ENCODE peak calls at places on chromosomes 4 and X, in four cellular contexts. P is HCT116, W is SK-N-SH, E is GM12878. K is an unnamed sample.

GRCh38 chr4:133096972-133097371 is 52.1 kb upstream of the PCDH10 start:
- DNase-seq in E (no peak), W (no peak), P (no peak), K (no peak)

GRCh38 chrX:69501433-69501832 is 2.7 kb upstream of the NALF2 start:
- DNase-seq in P (peak), W (no peak), E (no peak), K (peak)

GRCh38 chr4:63302078-63302477 is 1107.2 kb downstream of the TECRL start:
- DNase-seq in W (no peak), P (no peak), E (no peak), K (no peak)

GRCh38 chr4:96736352-96736889 is 896.5 kb downstream of the PDHA2 start:
- DNase-seq in W (no peak), P (peak), E (no peak), K (peak)

GRCh38 chrX:41906515-41907165 is 16.7 kb downstream of the CASK start:
- DNase-seq in E (no peak), W (no peak), P (peak), K (no peak)

GRCh38 chr4:130210871-130211270 is 1114.9 kb downstream of the C4orf33 start:
- DNase-seq in P (peak), E (no peak), W (no peak), K (no peak)

GRCh38 chr4:8117278-8117682 is 41.3 kb downstream of the ABLIM2 start:
- DNase-seq in P (peak), W (peak), E (peak), K (no peak)

GRCh38 chr4:153483432-153484418 is 17.6 kb downstream of the TMEM131L start:
- DNase-seq in E (no peak), P (no peak), W (no peak), K (no peak)

GRCh38 chr4:35541888-35542213 is 702.5 kb downstream of the ARAP2 start:
- DNase-seq in P (no peak), E (no peak), W (no peak), K (peak)

GRCh38 chr4:168374772-168375523 is 56.4 kb upstream of the DDX60 start:
- DNase-seq in W (no peak), E (no peak), P (no peak), K (no peak)

GRCh38 chr4:128854433-128854832 is 44.9 kb downstream of the JADE1 start:
- DNase-seq in W (no peak), P (no peak), E (no peak), K (no peak)

GRCh38 chrX:139559383-139560042 is 29.0 kb downstream of the F9 start:
- DNase-seq in P (peak), W (peak), E (peak), K (peak)

GRCh38 chr4:16860506-16860905 is 37.9 kb downstream of the LDB2 start:
- DNase-seq in W (no peak), P (no peak), E (no peak), K (no peak)

GRCh38 chrX:136779346-136779781 is 1.4 kb downstream of the ARHGEF6 start:
- DNase-seq in P (no peak), W (no peak), E (peak), K (no peak)

GRCh38 chr4:184246426-184246825 is 28.8 kb upstream of the ENPP6 start:
- DNase-seq in W (no peak), P (no peak), E (no peak), K (no peak)

GRCh38 chr4:66777097-66777496 is 768.2 kb downstream of the CENPC start:
- DNase-seq in P (no peak), E (no peak), W (no peak), K (no peak)

GRCh38 chr4:27360651-27361347 is 500.2 kb downstream of the STIM2 start:
- DNase-seq in E (no peak), W (no peak), P (no peak), K (no peak)

GRCh38 chrX:372856-373640 is 13.7 kb downstream of the PPP2R3B start:
- DNase-seq in P (no peak), W (no peak), E (no peak), K (no peak)

GRCh38 chr4:147056951-147057630 is 111.4 kb upstream of the TTC29 start:
- DNase-seq in E (no peak), P (no peak), W (no peak), K (no peak)

GRCh38 chr4:147059064-147059731 is 113.5 kb upstream of the TTC29 start:
- DNase-seq in W (no peak), E (no peak), P (no peak), K (no peak)

GRCh38 chr4:147054241-147054902 is 108.7 kb upstream of the TTC29 start:
- DNase-seq in W (no peak), P (no peak), E (no peak), K (no peak)

GRCh38 chr4:147057631-147057980 is 111.9 kb upstream of the TTC29 start:
- DNase-seq in P (no peak), W (no peak), E (no peak), K (no peak)

GRCh38 chr4:147060171-147060931 is 114.7 kb upstream of the TTC29 start:
- DNase-seq in P (no peak), E (no peak), W (no peak), K (no peak)
- TF ChIP-seq JUND in P (no peak), E (no peak), W (no peak), K (no peak)

GRCh38 chr4:88962430-88962829 is 94.6 kb downstream of the FAM13A start:
- DNase-seq in E (no peak), W (no peak), P (no peak), K (no peak)

GRCh38 chr4:88965053-88965452 is 91.9 kb downstream of the FAM13A start:
- DNase-seq in E (no peak), W (no peak), P (no peak), K (no peak)

GRCh38 chr4:88960576-88960975 is 96.4 kb downstream of the FAM13A start:
- DNase-seq in P (no peak), E (no peak), W (no peak), K (no peak)

GRCh38 chr4:88964450-88964849 is 92.5 kb downstream of the FAM13A start:
- DNase-seq in W (no peak), P (peak), E (no peak), K (no peak)

DNA sequence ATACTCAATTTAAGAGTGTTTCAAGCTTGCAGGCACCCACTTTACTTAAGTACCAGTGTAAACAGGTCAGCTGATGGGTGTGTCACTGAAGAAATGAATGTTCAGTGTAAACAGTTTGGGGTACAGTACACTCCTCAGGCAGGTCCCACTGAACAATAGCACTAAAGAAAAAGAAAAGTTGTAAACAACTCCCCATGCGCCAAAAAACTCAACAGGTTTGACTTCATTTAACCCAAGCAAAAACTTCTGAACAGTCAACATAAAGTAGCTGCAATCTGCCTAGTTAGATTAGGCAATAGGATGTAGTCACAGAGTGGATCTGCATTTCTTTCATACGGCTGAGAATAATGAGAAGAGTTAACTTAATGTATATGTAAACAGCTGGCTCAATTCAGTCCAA is 93.2 kb downstream of the FAM13A start:
- DNase-seq in W (no peak), P (no peak), E (no peak), K (peak)
- TF ChIP-seq JUND in W (no peak), P (no peak), E (no peak), K (no peak)

DNA sequence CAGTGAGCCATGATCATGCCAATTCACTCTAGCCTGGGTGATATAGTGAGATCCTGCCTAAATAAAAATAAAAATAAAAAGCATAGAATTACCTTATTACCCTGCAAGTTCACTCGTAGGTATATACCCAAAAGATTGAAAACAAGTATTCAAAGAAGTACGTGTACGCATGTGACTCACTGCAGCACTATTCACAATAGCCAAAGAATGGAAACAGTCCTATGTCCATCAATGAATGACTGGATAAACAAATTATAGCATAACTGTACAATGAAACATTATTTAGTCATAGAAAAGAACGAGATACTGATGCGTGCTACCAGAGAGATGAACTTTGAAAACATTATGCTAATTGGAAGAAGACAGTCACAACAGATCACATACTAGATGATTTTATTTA is 204.6 kb upstream of the DIAPH2 start:
- DNase-seq in P (no peak), E (no peak), W (no peak), K (no peak)
- TF ChIP-seq JUND in P (no peak), E (no peak), W (peak), K (no peak)

DNA sequence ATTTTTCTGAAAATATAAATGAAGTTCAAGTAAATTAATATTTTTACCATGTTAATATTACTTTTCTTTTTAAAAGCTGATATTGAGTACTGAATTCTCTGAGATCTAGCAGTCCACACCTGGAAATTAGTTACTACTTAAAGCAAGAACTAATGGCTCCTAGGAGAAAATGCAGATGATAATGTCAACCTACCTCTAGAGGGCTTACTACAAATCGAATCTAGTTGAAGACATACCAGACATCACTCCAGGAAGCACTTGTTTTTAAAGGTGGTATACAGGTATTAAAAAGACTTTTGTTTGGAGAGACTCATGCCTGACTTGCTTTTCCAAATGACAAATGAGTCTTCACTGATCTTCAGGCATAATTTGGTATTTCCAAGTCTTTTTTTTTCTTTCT is 516.4 kb upstream of the BOD1L1 start:
- DNase-seq in W (no peak), P (no peak), E (no peak), K (no peak)
- TF ChIP-seq JUND in W (no peak), P (no peak), E (no peak), K (no peak)

DNA sequence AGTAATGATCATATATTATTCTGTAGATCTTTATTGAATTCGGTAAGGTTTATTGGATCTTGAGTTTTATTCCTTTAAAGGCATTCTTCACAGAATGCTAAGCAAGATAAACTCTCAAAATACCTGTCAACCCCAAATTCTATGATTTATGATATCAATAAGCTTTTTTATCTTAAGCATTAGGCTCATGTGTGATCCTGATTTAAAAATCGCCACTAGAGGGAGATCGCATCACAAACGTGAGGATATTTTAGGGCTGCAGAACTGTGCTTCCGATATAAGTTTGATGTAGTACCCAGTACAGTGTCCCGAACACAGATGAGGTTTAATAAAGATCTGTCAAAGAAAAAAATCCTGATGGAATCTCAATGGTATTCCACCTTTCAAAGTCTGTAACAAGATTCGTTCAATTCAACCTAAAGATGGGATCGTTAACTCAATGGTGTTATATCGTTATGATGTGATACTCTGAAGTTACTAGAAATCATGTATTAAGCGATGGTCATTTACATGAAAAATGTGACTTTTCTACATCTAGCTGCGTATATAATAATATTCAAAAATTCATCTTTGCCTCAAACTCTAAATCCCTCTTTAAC is 169.0 kb downstream of the CORIN start:
- DNase-seq in P (peak), W (peak), E (no peak), K (peak)
- TF ChIP-seq JUND in P (no peak), W (no peak), E (no peak), K (no peak)

DNA sequence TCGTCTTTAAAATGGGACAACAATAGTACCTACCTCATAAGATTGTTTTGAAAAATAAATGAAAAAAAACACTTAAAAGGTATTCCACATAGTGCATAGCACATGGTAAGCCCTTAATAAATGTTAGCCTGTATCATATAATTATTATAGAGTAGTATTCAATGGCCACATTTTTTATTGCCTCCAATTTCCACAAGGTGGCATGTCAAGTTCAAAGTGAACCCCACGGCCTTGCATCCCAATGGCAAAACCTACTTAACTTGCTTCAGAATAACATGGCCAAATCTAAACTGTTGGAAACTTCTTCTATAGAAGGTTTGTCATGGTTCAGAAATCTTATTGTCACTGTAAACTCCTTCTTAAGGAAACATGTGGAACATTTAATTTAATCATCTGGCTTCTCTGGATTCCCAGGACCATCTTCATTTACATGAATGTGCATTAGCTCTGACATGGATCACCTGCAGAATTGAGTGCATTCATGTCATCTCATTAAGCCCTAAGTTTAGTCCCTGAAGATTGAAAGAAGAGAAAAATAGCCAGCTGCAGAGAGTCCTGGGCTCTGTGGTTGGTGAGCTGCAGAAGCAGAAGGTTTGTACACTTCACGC is 60.9 kb downstream of the ANXA3 start:
- DNase-seq in W (peak), E (no peak), P (no peak), K (peak)
- TF ChIP-seq JUND in W (no peak), E (no peak), P (no peak), K (no peak)